ENCODE peak calls at places on chromosomes 6 and 20, in eight cellular contexts. One of them, this sample, is unnamed. For H3K27me3, the result is how much of the 10 kb centered on the place peaks cover.

GRCh38 chr20:17617212-17617867 is 47.5 kb downstream of the DSTN start:
- DNase-seq in H1: peak
- DNase-seq in HepG2: peak
- DNase-seq in stomach: peak
- DNase-seq in upper lobe of left lung: no peak
- DNase-seq in suprapubic skin: no peak
- DNase-seq in transverse colon: peak
- DNase-seq in sigmoid colon: peak
- DNase-seq in this sample: peak

GRCh38 chr20:4689224-4689623 is 32.5 kb upstream of the PRND start:
- DNase-seq in H1: no peak
- DNase-seq in HepG2: no peak
- DNase-seq in stomach: no peak
- DNase-seq in upper lobe of left lung: no peak
- DNase-seq in suprapubic skin: peak
- DNase-seq in transverse colon: no peak
- DNase-seq in sigmoid colon: no peak
- DNase-seq in this sample: no peak

GRCh38 chr6:40097590-40097989 is 163.3 kb upstream of the MOCS1 start:
- DNase-seq in H1: no peak
- DNase-seq in HepG2: no peak
- DNase-seq in stomach: no peak
- DNase-seq in upper lobe of left lung: no peak
- DNase-seq in suprapubic skin: no peak
- DNase-seq in transverse colon: no peak
- DNase-seq in sigmoid colon: no peak
- DNase-seq in this sample: no peak

GRCh38 chr6:151098166-151098565 is 141.6 kb upstream of the AKAP12 start:
- DNase-seq in H1: no peak
- DNase-seq in HepG2: no peak
- DNase-seq in stomach: no peak
- DNase-seq in upper lobe of left lung: no peak
- DNase-seq in suprapubic skin: peak
- DNase-seq in transverse colon: no peak
- DNase-seq in sigmoid colon: no peak
- DNase-seq in this sample: no peak

GRCh38 chr6:35370124-35370741 is 27.9 kb downstream of the PPARD start:
- DNase-seq in H1: no peak
- DNase-seq in HepG2: peak
- DNase-seq in stomach: peak
- DNase-seq in upper lobe of left lung: no peak
- DNase-seq in suprapubic skin: peak
- DNase-seq in transverse colon: peak
- DNase-seq in sigmoid colon: peak
- DNase-seq in this sample: no peak

GRCh38 chr6:134512946-134513345 is 195.0 kb upstream of the SGK1 start:
- DNase-seq in H1: no peak
- DNase-seq in HepG2: no peak
- DNase-seq in stomach: no peak
- DNase-seq in upper lobe of left lung: no peak
- DNase-seq in suprapubic skin: no peak
- DNase-seq in transverse colon: no peak
- DNase-seq in sigmoid colon: no peak
- DNase-seq in this sample: no peak

GRCh38 chr20:7974785-7975435 is 34.7 kb upstream of the HAO1 start:
- DNase-seq in H1: no peak
- DNase-seq in HepG2: no peak
- DNase-seq in stomach: no peak
- DNase-seq in upper lobe of left lung: no peak
- DNase-seq in suprapubic skin: no peak
- DNase-seq in transverse colon: no peak
- DNase-seq in sigmoid colon: no peak
- DNase-seq in this sample: no peak

GRCh38 chr6:4446982-4447381 is 311.6 kb upstream of the ECI2 start:
- DNase-seq in H1: no peak
- DNase-seq in HepG2: no peak
- DNase-seq in stomach: no peak
- DNase-seq in upper lobe of left lung: no peak
- DNase-seq in suprapubic skin: no peak
- DNase-seq in transverse colon: no peak
- DNase-seq in sigmoid colon: no peak
- DNase-seq in this sample: no peak

GRCh38 chr6:52788478-52788877 is 15.1 kb downstream of the GSTA1 start:
- DNase-seq in H1: no peak
- DNase-seq in HepG2: peak
- DNase-seq in stomach: no peak
- DNase-seq in upper lobe of left lung: no peak
- DNase-seq in suprapubic skin: no peak
- DNase-seq in transverse colon: no peak
- DNase-seq in sigmoid colon: no peak
- DNase-seq in this sample: no peak

GRCh38 chr6:97312241-97312640 is 29.2 kb upstream of the MMS22L start:
- DNase-seq in H1: no peak
- DNase-seq in HepG2: no peak
- DNase-seq in stomach: no peak
- DNase-seq in upper lobe of left lung: no peak
- DNase-seq in suprapubic skin: no peak
- DNase-seq in transverse colon: no peak
- DNase-seq in sigmoid colon: no peak
- DNase-seq in this sample: no peak

GRCh38 chr6:119351005-119351394 is 1.4 kb upstream of the MAN1A1 start:
- DNase-seq in H1: no peak
- DNase-seq in HepG2: no peak
- DNase-seq in stomach: no peak
- DNase-seq in upper lobe of left lung: no peak
- DNase-seq in suprapubic skin: no peak
- DNase-seq in transverse colon: no peak
- DNase-seq in sigmoid colon: no peak
- DNase-seq in this sample: no peak

GRCh38 chr20:34390769-34391447 is 27.8 kb downstream of the ITCH start:
- DNase-seq in H1: no peak
- DNase-seq in HepG2: peak
- DNase-seq in stomach: peak
- DNase-seq in upper lobe of left lung: no peak
- DNase-seq in suprapubic skin: no peak
- DNase-seq in transverse colon: peak
- DNase-seq in sigmoid colon: peak
- DNase-seq in this sample: no peak

GRCh38 chr20:4951299-4951698 is 50.0 kb downstream of the SLC23A2 start:
- DNase-seq in H1: no peak
- DNase-seq in HepG2: no peak
- DNase-seq in stomach: no peak
- DNase-seq in upper lobe of left lung: no peak
- DNase-seq in suprapubic skin: no peak
- DNase-seq in transverse colon: no peak
- DNase-seq in sigmoid colon: peak
- DNase-seq in this sample: peak

GRCh38 chr6:123804771-123805540 is 1.3 kb downstream of the NKAIN2 start:
- DNase-seq in H1: no peak
- DNase-seq in HepG2: no peak
- DNase-seq in stomach: no peak
- DNase-seq in upper lobe of left lung: no peak
- DNase-seq in suprapubic skin: no peak
- DNase-seq in transverse colon: no peak
- DNase-seq in sigmoid colon: no peak
- DNase-seq in this sample: no peak

GRCh38 chr20:9015984-9016324 is 52.9 kb upstream of the PLCB4 start:
- DNase-seq in H1: no peak
- DNase-seq in HepG2: no peak
- DNase-seq in stomach: no peak
- DNase-seq in upper lobe of left lung: no peak
- DNase-seq in suprapubic skin: no peak
- DNase-seq in transverse colon: no peak
- DNase-seq in sigmoid colon: no peak
- DNase-seq in this sample: no peak

GRCh38 chr6:31336872-31337496 is 20.0 kb downstream of the HLA-B start:
- DNase-seq in H1: no peak
- DNase-seq in HepG2: no peak
- DNase-seq in stomach: no peak
- DNase-seq in upper lobe of left lung: no peak
- DNase-seq in suprapubic skin: no peak
- DNase-seq in transverse colon: no peak
- DNase-seq in sigmoid colon: no peak
- DNase-seq in this sample: no peak

GRCh38 chr20:4081396-4081795 is 66.0 kb upstream of the RNF24 start:
- DNase-seq in H1: no peak
- DNase-seq in HepG2: no peak
- DNase-seq in stomach: no peak
- DNase-seq in upper lobe of left lung: no peak
- DNase-seq in suprapubic skin: no peak
- DNase-seq in transverse colon: no peak
- DNase-seq in sigmoid colon: no peak
- DNase-seq in this sample: no peak

GRCh38 chr6:38225766-38226165 is 406.2 kb downstream of the ZFAND3 start:
- DNase-seq in H1: no peak
- DNase-seq in HepG2: no peak
- DNase-seq in stomach: no peak
- DNase-seq in upper lobe of left lung: no peak
- DNase-seq in suprapubic skin: no peak
- DNase-seq in transverse colon: no peak
- DNase-seq in sigmoid colon: no peak
- DNase-seq in this sample: no peak

GRCh38 chr6:26157150-26157837 is 70.1 kb downstream of the HFE start:
- DNase-seq in H1: peak
- DNase-seq in HepG2: no peak
- DNase-seq in stomach: peak
- DNase-seq in upper lobe of left lung: peak
- DNase-seq in suprapubic skin: peak
- DNase-seq in transverse colon: peak
- DNase-seq in sigmoid colon: no peak
- DNase-seq in this sample: peak

GRCh38 chr6:45491048-45491447 is 113.3 kb upstream of the SUPT3H start:
- DNase-seq in H1: no peak
- DNase-seq in HepG2: no peak
- DNase-seq in stomach: no peak
- DNase-seq in upper lobe of left lung: no peak
- DNase-seq in suprapubic skin: no peak
- DNase-seq in transverse colon: no peak
- DNase-seq in sigmoid colon: no peak
- DNase-seq in this sample: no peak

GRCh38 chr6:98463038-98463437 is 371.3 kb upstream of the POU3F2 start:
- DNase-seq in H1: no peak
- DNase-seq in HepG2: no peak
- DNase-seq in stomach: no peak
- DNase-seq in upper lobe of left lung: no peak
- DNase-seq in suprapubic skin: no peak
- DNase-seq in transverse colon: no peak
- DNase-seq in sigmoid colon: no peak
- DNase-seq in this sample: no peak

GRCh38 chr6:53792973-53793317 is 1.9 kb upstream of the LRRC1 start:
- DNase-seq in H1: no peak
- DNase-seq in HepG2: no peak
- DNase-seq in stomach: no peak
- DNase-seq in upper lobe of left lung: no peak
- DNase-seq in suprapubic skin: no peak
- DNase-seq in transverse colon: no peak
- DNase-seq in sigmoid colon: no peak
- DNase-seq in this sample: no peak
- H3K4me3 ChIP-seq in H1: peak
- H3K4me3 ChIP-seq in HepG2: peak
- H3K4me3 ChIP-seq in stomach: peak
- H3K4me3 ChIP-seq in upper lobe of left lung: peak
- H3K4me3 ChIP-seq in suprapubic skin: peak
- H3K4me3 ChIP-seq in transverse colon: no peak
- H3K4me3 ChIP-seq in sigmoid colon: no peak
- H3K4me3 ChIP-seq in this sample: peak

DNA sequence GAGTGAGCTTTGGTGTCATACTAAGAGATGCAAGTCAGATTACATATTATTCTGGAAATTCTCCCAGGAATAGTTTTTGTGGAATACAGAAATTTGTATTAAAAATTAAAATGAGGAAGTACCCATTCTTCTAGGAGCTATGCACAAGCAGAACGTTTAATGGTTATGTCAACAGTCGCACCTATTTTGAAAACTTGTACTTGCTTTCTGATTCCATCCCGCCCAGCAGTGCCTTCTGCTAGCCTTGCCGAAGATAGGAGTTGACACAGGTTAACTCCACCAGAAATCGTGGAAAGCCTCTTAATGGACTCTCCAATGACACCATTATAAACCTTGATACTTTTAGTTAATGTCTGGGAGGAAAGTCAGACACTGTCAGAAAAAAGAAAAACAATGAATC is 6.7 kb downstream of the PBOV1 start:
- DNase-seq in H1: no peak
- DNase-seq in HepG2: no peak
- DNase-seq in stomach: no peak
- DNase-seq in upper lobe of left lung: no peak
- DNase-seq in suprapubic skin: no peak
- DNase-seq in transverse colon: no peak
- DNase-seq in sigmoid colon: no peak
- DNase-seq in this sample: no peak
- H3K27me3 ChIP-seq in H1: under half
- H3K27me3 ChIP-seq in HepG2: under half
- H3K27me3 ChIP-seq in stomach: under half
- H3K27me3 ChIP-seq in upper lobe of left lung: under half
- H3K27me3 ChIP-seq in suprapubic skin: under half
- H3K27me3 ChIP-seq in transverse colon: under half
- H3K27me3 ChIP-seq in sigmoid colon: under half
- H3K27me3 ChIP-seq in this sample: under half

DNA sequence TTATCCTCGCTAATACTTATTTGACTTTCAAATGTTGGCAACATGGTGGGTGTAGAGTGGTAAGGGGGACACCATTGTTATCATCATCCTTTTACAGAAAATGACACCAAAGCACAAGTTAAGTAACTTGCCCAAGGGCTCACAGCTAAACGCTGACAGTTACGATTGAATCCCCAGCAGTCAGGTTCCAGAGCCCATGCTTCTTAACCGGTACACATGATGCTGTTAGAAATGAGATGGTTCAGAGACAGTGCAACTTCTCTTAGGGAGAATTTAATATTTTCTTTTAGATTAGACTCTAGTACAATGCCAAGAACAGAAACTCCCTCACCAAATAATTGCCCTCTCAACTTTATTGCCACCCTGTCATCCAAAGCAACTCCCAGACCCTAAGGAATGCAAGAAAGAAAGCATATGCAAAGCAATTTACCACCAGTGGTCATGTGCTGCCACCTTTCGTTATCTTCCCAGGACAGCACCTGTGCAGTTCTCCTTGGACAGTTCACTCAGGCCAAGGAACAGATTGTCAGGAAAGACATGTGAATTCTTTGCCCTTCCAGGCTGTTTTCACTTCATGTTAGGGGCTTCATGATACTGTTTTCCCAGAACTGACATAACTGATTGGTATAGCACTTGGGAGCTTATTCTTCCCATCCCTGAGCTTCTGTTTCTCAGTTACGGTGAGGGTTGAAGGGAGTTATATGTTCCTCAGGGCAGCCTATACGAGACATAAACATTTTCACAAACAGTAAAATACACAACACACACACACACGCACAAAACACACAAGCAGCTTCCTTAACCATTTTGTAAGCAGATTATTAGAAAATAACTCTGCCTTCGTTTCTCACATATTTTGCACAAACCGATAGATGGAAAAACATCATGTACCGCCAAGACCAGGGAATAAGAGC is 5.1 kb downstream of the HLA-DMA start:
- DNase-seq in H1: peak
- DNase-seq in HepG2: peak
- DNase-seq in stomach: no peak
- DNase-seq in upper lobe of left lung: no peak
- DNase-seq in suprapubic skin: no peak
- DNase-seq in transverse colon: peak
- DNase-seq in sigmoid colon: no peak
- DNase-seq in this sample: no peak
- TF ChIP-seq EP300 in H1: no peak
- TF ChIP-seq EP300 in HepG2: no peak
- TF ChIP-seq EP300 in stomach: no peak
- TF ChIP-seq EP300 in upper lobe of left lung: no peak
- TF ChIP-seq EP300 in suprapubic skin: no peak
- TF ChIP-seq EP300 in transverse colon: no peak
- TF ChIP-seq EP300 in sigmoid colon: no peak
- TF ChIP-seq EP300 in this sample: no peak

GRCh38 chr6:85747654-85748053 is 105.0 kb upstream of the SYNCRIP start:
- DNase-seq in H1: no peak
- DNase-seq in HepG2: peak
- DNase-seq in stomach: no peak
- DNase-seq in upper lobe of left lung: no peak
- DNase-seq in suprapubic skin: no peak
- DNase-seq in transverse colon: no peak
- DNase-seq in sigmoid colon: no peak
- DNase-seq in this sample: no peak
- H3K4me3 ChIP-seq in H1: no peak
- H3K4me3 ChIP-seq in HepG2: no peak
- H3K4me3 ChIP-seq in stomach: no peak
- H3K4me3 ChIP-seq in upper lobe of left lung: no peak
- H3K4me3 ChIP-seq in suprapubic skin: no peak
- H3K4me3 ChIP-seq in transverse colon: no peak
- H3K4me3 ChIP-seq in sigmoid colon: no peak
- H3K4me3 ChIP-seq in this sample: no peak